ENCODE peak calls at places on chromosomes 5 and 9, in eight cellular contexts. B is mammary epithelial cell, R is HT1080, I is anterior cingulate cortex, U is AG10803, Z is AG20443, G is HTR-8/SVneo, J is HuH-7. L is an unnamed sample.

GRCh38 chr5:43041131-43041668 is 1.1 kb upstream of the ANXA2R start:
- DNase-seq in B (no peak), R (no peak), I (no peak), U (peak; percentile 87), Z (peak; percentile 26), G (no peak), J (no peak), L (no peak)

GRCh38 chr9:116549061-116549664 is 137.9 kb upstream of the TRIM32 start:
- DNase-seq in B (peak; percentile 95), R (peak; percentile 98), I (no peak), U (peak; percentile 96), Z (peak; percentile 97), G (peak; percentile 82), J (peak; percentile 70), L (no peak)

GRCh38 chr9:36345103-36345846 is 54.8 kb downstream of the RNF38 start:
- DNase-seq in B (no peak), R (no peak), I (no peak), U (no peak), Z (no peak), G (no peak), J (peak; percentile 28), L (no peak)

GRCh38 chr5:99901972-99902371 is 633.2 kb upstream of the FAM174A start:
- DNase-seq in B (no peak), R (no peak), I (no peak), U (no peak), Z (no peak), G (no peak), J (no peak), L (no peak)

GRCh38 chr9:1400983-1401382 is 350.8 kb downstream of the DMRT2 start:
- DNase-seq in B (no peak), R (no peak), I (no peak), U (no peak), Z (no peak), G (no peak), J (no peak), L (no peak)

GRCh38 chr5:58477760-58478159 is 13.5 kb upstream of the GAPT start:
- DNase-seq in B (no peak), R (no peak), I (no peak), U (no peak), Z (no peak), G (no peak), J (no peak), L (no peak)

GRCh38 chr9:103674271-103674670 is 419.8 kb upstream of the SMC2 start:
- DNase-seq in B (no peak), R (no peak), I (no peak), U (no peak), Z (no peak), G (no peak), J (no peak), L (no peak)

GRCh38 chr9:20865357-20865756 is 166.1 kb downstream of the HACD4 start:
- DNase-seq in B (peak; percentile 24), R (no peak), I (no peak), U (no peak), Z (no peak), G (no peak), J (no peak), L (no peak)

GRCh38 chr5:140220032-140220697 is 45.2 kb downstream of the CYSTM1 start:
- DNase-seq in B (peak; percentile 74), R (peak; percentile 93), I (no peak), U (peak; percentile 29), Z (peak; percentile 27), G (no peak), J (no peak), L (no peak)

GRCh38 chr9:130043654-130044623 is 950 bp upstream of the FNBP1 start:
- DNase-seq in B (no peak), R (no peak), I (no peak), U (peak; percentile 53), Z (peak; percentile 64), G (no peak), J (peak; percentile 50), L (no peak)

GRCh38 chr5:65867509-65868195 is 58.7 kb upstream of the ERBIN start:
- DNase-seq in B (no peak), R (no peak), I (no peak), U (no peak), Z (no peak), G (no peak), J (no peak), L (no peak)

GRCh38 chr5:16826379-16827125 is 109.5 kb downstream of the MYO10 start:
- DNase-seq in B (no peak), R (no peak), I (no peak), U (peak; percentile 37), Z (peak; percentile 39), G (no peak), J (no peak), L (no peak)

GRCh38 chr9:93336720-93337119 is 114.8 kb upstream of the FAM120A start:
- DNase-seq in B (no peak), R (no peak), I (no peak), U (no peak), Z (no peak), G (no peak), J (no peak), L (no peak)

GRCh38 chr9:88949425-88949824 is 41.8 kb upstream of the S1PR3 start:
- DNase-seq in B (no peak), R (peak; percentile 39), I (no peak), U (no peak), Z (no peak), G (no peak), J (no peak), L (no peak)

GRCh38 chr9:36997414-36997813 is 36.7 kb downstream of the PAX5 start:
- DNase-seq in B (no peak), R (peak; percentile 55), I (no peak), U (peak; percentile 8), Z (no peak), G (peak; percentile 33), J (no peak), L (no peak)

GRCh38 chr5:62960781-62961180 is 382.2 kb downstream of the LRRC70 start:
- DNase-seq in B (no peak), R (peak; percentile 30), I (no peak), U (no peak), Z (no peak), G (no peak), J (no peak), L (no peak)

GRCh38 chr5:16970260-16970659 is 34.2 kb upstream of the MYO10 start:
- DNase-seq in B (no peak), R (no peak), I (no peak), U (no peak), Z (no peak), G (no peak), J (no peak), L (no peak)

GRCh38 chr5:180085837-180086236 is 14.3 kb upstream of the RNF130 start:
- DNase-seq in B (no peak), R (no peak), I (no peak), U (no peak), Z (no peak), G (no peak), J (no peak), L (no peak)

GRCh38 chr5:25754895-25755294 is 1110.1 kb upstream of the CDH10 start:
- DNase-seq in B (peak; percentile 9), R (no peak), I (no peak), U (no peak), Z (no peak), G (no peak), J (no peak), L (no peak)

GRCh38 chr5:61232490-61232889 is 70.2 kb upstream of the SMIM15 start:
- DNase-seq in B (no peak), R (no peak), I (no peak), U (peak; percentile 37), Z (no peak), G (no peak), J (no peak), L (no peak)

GRCh38 chr5:96037128-96037527 is 75.5 kb upstream of the ELL2 start:
- DNase-seq in B (peak; percentile 72), R (peak; percentile 15), I (no peak), U (peak; percentile 47), Z (peak; percentile 10), G (no peak), J (no peak), L (no peak)

GRCh38 chr5:116068028-116068632 is 16.7 kb upstream of the COMMD10 start:
- DNase-seq in B (peak; percentile 14), R (peak; percentile 36), I (no peak), U (peak; percentile 60), Z (peak; percentile 41), G (no peak), J (no peak), L (no peak)

GRCh38 chr5:122403965-122404364 is 91.9 kb downstream of the SNCAIP start:
- DNase-seq in B (no peak), R (no peak), I (no peak), U (no peak), Z (no peak), G (no peak), J (no peak), L (no peak)

GRCh38 chr9:135244751-135245221 is 157.3 kb downstream of the OLFM1 start:
- DNase-seq in B (no peak), R (no peak), I (no peak), U (no peak), Z (no peak), G (no peak), J (no peak), L (no peak)

GRCh38 chr5:67182406-67182805 is 14.2 kb downstream of the CD180 start:
- DNase-seq in B (peak; percentile 79), R (peak; percentile 91), I (no peak), U (peak; percentile 49), Z (peak; percentile 83), G (peak; percentile 44), J (no peak), L (no peak)

GRCh38 chr9:137582286-137582860 is 3.6 kb upstream of the DPH7 start:
- DNase-seq in B (no peak), R (no peak), I (no peak), U (no peak), Z (no peak), G (no peak), J (peak; percentile 67), L (no peak)

GRCh38 chr5:76601470-76601869 is 21.7 kb downstream of the F2RL2 start:
- DNase-seq in B (peak; percentile 46), R (peak; percentile 61), I (no peak), U (peak; percentile 72), Z (peak; percentile 74), G (peak; percentile 58), J (peak; percentile 32), L (no peak)

GRCh38 chr5:159427180-159428012 is 97.1 kb upstream of the IL12B start:
- DNase-seq in B (no peak), R (no peak), I (no peak), U (no peak), Z (no peak), G (no peak), J (no peak), L (no peak)

GRCh38 chr5:87340716-87341115 is 72.0 kb downstream of the CCNH start:
- DNase-seq in B (no peak), R (no peak), I (no peak), U (no peak), Z (no peak), G (no peak), J (no peak), L (no peak)

GRCh38 chr9:124869466-124869985 is 7.6 kb downstream of the ARPC5L start:
- DNase-seq in B (peak; percentile 48), R (no peak), I (no peak), U (no peak), Z (peak; percentile 60), G (no peak), J (no peak), L (no peak)

GRCh38 chr5:9099681-9100080 is 446.2 kb downstream of the SEMA5A start:
- DNase-seq in B (no peak), R (no peak), I (no peak), U (no peak), Z (no peak), G (no peak), J (no peak), L (no peak)

GRCh38 chr9:9318959-9319505 is 1293.8 kb downstream of the PTPRD start:
- DNase-seq in B (no peak), R (peak; percentile 10), I (no peak), U (no peak), Z (no peak), G (no peak), J (no peak), L (no peak)

GRCh38 chr5:158234323-158235158 is 375.6 kb upstream of the CLINT1 start:
- DNase-seq in B (no peak), R (peak; percentile 38), I (no peak), U (peak; percentile 6), Z (peak; percentile 26), G (no peak), J (no peak), L (no peak)

GRCh38 chr5:18334949-18335348 is 700.7 kb downstream of the TAF11L14 start:
- DNase-seq in B (no peak), R (no peak), I (no peak), U (no peak), Z (no peak), G (no peak), J (no peak), L (no peak)